ENCODE peak calls at places on chromosomes 7 and 10, in nine cellular contexts. S is body of pancreas, Q is right lobe of liver, G is sigmoid colon, W is adrenal gland, C is heart left ventricle, J is endothelial cell of umbilical vein, Z is transverse colon, V is gastrocnemius medialis. T is an unnamed sample.

GRCh38 chr7:50507898-50508470 is 57.2 kb downstream of the DDC start:
- DNase-seq in C (no peak), G (no peak), Q (no peak), S (no peak), V (peak; percentile 80), Z (no peak), J (no peak), W (no peak), T (no peak)

GRCh38 chr7:137909042-137909441 is 62.3 kb upstream of the DGKI start:
- DNase-seq in G (no peak), W (no peak), S (no peak), V (no peak), J (no peak), Z (no peak), Q (no peak), C (no peak), T (no peak)

GRCh38 chr10:130799532-130799931 is 512.0 kb downstream of the TCERG1L start:
- DNase-seq in W (peak; percentile 26), C (no peak), G (no peak), J (no peak), V (no peak), Q (no peak), Z (no peak), S (no peak), T (no peak)

GRCh38 chr10:89203237-89203636 is 3.9 kb downstream of the CH25H start:
- DNase-seq in C (no peak), J (no peak), Z (no peak), Q (no peak), V (no peak), S (no peak), G (no peak), W (no peak), T (no peak)

GRCh38 chr10:81917666-81918065 is 42.7 kb downstream of the NRG3 start:
- DNase-seq in J (no peak), V (no peak), G (no peak), W (no peak), Q (no peak), S (no peak), Z (no peak), C (no peak), T (no peak)

GRCh38 chr7:50529093-50529862 is 35.9 kb downstream of the DDC start:
- DNase-seq in Z (no peak), V (no peak), J (no peak), Q (no peak), W (no peak), C (no peak), S (no peak), G (no peak), T (no peak)

GRCh38 chr7:12066561-12066960 is 144.5 kb upstream of the TMEM106B start:
- DNase-seq in V (no peak), G (no peak), S (no peak), W (no peak), Z (no peak), C (no peak), J (no peak), Q (no peak), T (no peak)

GRCh38 chr10:122461367-122461728 is at the start of gene HTRA1:
- DNase-seq in S (peak; percentile 72), Q (peak; percentile 90), W (peak; percentile 87), G (peak; percentile 92), V (peak; percentile 38), C (peak; percentile 90), Z (peak; percentile 52), J (peak; percentile 67), T (peak; percentile 59)

GRCh38 chr10:122492955-122493597 is 31.7 kb downstream of the HTRA1 start:
- DNase-seq in G (peak; percentile 84), Z (no peak), Q (no peak), J (no peak), S (no peak), W (no peak), V (no peak), C (peak; percentile 50), T (no peak)

GRCh38 chr10:97851341-97852001 is 1.8 kb downstream of the GOLGA7B start:
- DNase-seq in V (no peak), W (no peak), J (no peak), Q (no peak), G (no peak), C (no peak), S (no peak), Z (no peak), T (no peak)

GRCh38 chr7:25887266-25887665 is 264.7 kb upstream of the NFE2L3 start:
- DNase-seq in S (no peak), V (no peak), G (no peak), Z (no peak), W (no peak), C (no peak), J (no peak), Q (no peak), T (no peak)
- TF ChIP-seq POLR2A in S (no peak), V (no peak), G (no peak), Z (no peak), W (no peak), C (no peak), J (no peak), Q (no peak), T (no peak)

GRCh38 chr10:60296073-60296472 is 93.6 kb downstream of the ANK3 start:
- DNase-seq in V (no peak), G (no peak), Z (no peak), C (no peak), Q (no peak), W (no peak), J (no peak), S (no peak), T (no peak)
- H3K4me1 ChIP-seq in V (peaks cover 9% of the 10 kb centered on the region), G (no peaks in the 10 kb centered on the region), Z (no peaks in the 10 kb centered on the region), C (peaks cover 15% of the 10 kb centered on the region), Q (peaks cover 5% of the 10 kb centered on the region), W (no peaks in the 10 kb centered on the region), J (peaks cover 8% of the 10 kb centered on the region), S (peaks cover 5% of the 10 kb centered on the region), T (no peaks in the 10 kb centered on the region)

GRCh38 chr10:68408898-68409518 is 1.9 kb upstream of the RUFY2 start:
- DNase-seq in V (no peak), G (no peak), Q (no peak), S (no peak), J (no peak), Z (no peak), W (no peak), C (no peak), T (no peak)

GRCh38 chr10:68403701-68404100 is 3.4 kb downstream of the RUFY2 start:
- DNase-seq in C (no peak), Q (no peak), Z (no peak), J (no peak), S (no peak), V (no peak), G (no peak), W (no peak), T (no peak)

GRCh38 chr10:68402271-68402670 is 4.8 kb downstream of the RUFY2 start:
- DNase-seq in Q (no peak), Z (no peak), J (no peak), W (no peak), S (no peak), C (no peak), G (no peak), V (no peak), T (no peak)

GRCh38 chr10:68406815-68407585 is at the start of gene RUFY2:
- DNase-seq in S (peak; percentile 80), J (peak; percentile 79), V (peak; percentile 32), G (peak; percentile 87), W (peak; percentile 80), C (peak; percentile 89), Z (peak; percentile 80), Q (peak; percentile 77), T (peak; percentile 89)

GRCh38 chr10:68406111-68406814 is 814 bp downstream of the RUFY2 start:
- DNase-seq in G (no peak), V (no peak), C (peak; percentile 68), W (no peak), Z (peak; percentile 53), S (peak; percentile 47), Q (peak; percentile 64), J (peak; percentile 75), T (peak; percentile 27)
- H3K27ac ChIP-seq in G (peak overlapping the region; percentile 92), V (peak overlapping the region; percentile 95), C (peak overlapping the region; percentile 93), W (peak overlapping the region; percentile 74), Z (peak overlapping the region; percentile 95), S (peak overlapping the region; percentile 94), Q (peak overlapping the region; percentile 76), J (peak overlapping the region; percentile 50), T (peak overlapping the region; percentile 85)

DNA sequence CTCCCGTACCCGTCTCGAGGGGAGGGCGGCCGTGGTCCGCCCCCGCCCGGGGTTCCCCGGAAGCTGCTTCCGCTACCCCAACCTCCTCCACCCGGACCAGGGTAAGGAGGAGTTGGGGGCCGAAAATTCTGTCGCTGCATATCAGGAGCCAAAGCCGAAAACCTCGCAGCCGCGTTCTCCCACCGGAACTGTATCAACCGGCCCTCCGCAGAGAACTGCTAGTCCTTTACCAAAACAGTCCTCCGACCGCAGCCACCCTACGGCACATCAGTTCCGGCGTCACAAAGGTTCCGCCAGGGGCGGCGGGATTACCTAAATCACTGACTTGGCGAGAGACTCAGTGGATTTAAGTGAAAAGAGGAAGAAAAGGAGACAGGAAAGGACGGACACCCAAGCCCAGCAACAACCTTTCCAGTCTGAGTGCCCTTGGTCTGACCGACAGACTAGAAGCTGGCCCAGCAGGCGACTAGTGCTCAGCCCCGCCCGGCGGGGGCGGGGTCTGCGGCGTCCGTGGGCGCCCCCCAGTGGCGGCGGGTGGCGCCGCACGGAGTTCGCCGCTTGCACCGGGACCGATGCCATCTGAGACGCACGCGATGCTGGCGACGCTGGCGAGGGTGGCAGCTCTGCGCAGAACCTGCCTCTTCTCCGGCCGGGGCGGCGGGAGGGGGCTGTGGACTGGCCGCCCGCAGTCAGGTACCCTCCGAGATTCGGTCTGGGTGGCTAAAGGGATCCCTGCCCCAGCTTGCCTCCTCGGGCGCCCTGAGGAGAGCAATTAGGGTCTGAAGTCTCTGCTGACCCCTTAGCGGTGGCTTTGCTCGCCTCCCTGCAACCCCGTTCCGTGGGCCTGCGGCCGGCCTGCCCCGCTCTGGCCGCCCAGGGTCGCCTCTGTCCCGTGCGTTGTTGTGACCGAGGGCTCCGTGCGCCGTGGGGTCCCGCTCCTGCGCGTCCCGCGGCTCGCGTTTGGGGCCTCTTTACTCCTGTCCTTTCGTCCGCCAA is at the start of the genes MPLKIP and SUGCT:
- DNase-seq in S (peak; percentile 90), Q (peak; percentile 88), J (peak; percentile 89), V (peak; percentile 76), Z (peak; percentile 85), C (peak; percentile 88), W (peak; percentile 85), G (peak; percentile 93), T (peak; percentile 91)
- TF ChIP-seq POLR2A in S (peak; percentile 37), Q (peak; percentile 73), J (peak; percentile 35), V (peak; percentile 74), Z (peak; percentile 78), C (no peak), W (peak; percentile 69), G (peak; percentile 55), T (peak; percentile 63)

GRCh38 chr10:90801608-90802007 is 56.2 kb downstream of the HTR7 start:
- DNase-seq in G (no peak), J (no peak), V (no peak), Z (no peak), C (no peak), Q (no peak), S (no peak), W (no peak), T (no peak)

GRCh38 chr10:90804354-90804753 is 53.5 kb downstream of the HTR7 start:
- DNase-seq in Z (no peak), C (no peak), W (no peak), J (no peak), V (no peak), Q (no peak), S (no peak), G (no peak), T (no peak)

GRCh38 chr10:90800232-90800796 is 57.5 kb downstream of the HTR7 start:
- DNase-seq in Z (no peak), S (no peak), J (no peak), C (no peak), Q (no peak), W (no peak), V (no peak), G (no peak), T (no peak)

GRCh38 chr10:90806677-90807076 is 51.2 kb downstream of the HTR7 start:
- DNase-seq in C (no peak), S (no peak), W (no peak), Z (no peak), V (no peak), G (no peak), J (no peak), Q (no peak), T (no peak)

GRCh38 chr10:90805211-90805610 is 52.6 kb downstream of the HTR7 start:
- DNase-seq in V (no peak), J (no peak), Z (no peak), C (no peak), Q (no peak), W (no peak), G (no peak), S (no peak), T (no peak)
- H3K4me1 ChIP-seq in V (no peaks in the 10 kb centered on the region), J (no peaks in the 10 kb centered on the region), Z (no peaks in the 10 kb centered on the region), C (no peaks in the 10 kb centered on the region), Q (no peaks in the 10 kb centered on the region), W (no peaks in the 10 kb centered on the region), G (no peaks in the 10 kb centered on the region), S (no peaks in the 10 kb centered on the region), T (no peaks in the 10 kb centered on the region)